ENCODE peak calls at places on chromosome 14, in ten cellular contexts. B is H1, G is HCT116, I is mammary epithelial cell, M is neural progenitor cell, T is hepatocyte, Q is fibroblast of lung, W is OCI-LY7, U is Karpas-422, S is IMR-90. V is an unnamed sample.

GRCh38 chr14:31224808-31225207 is 17.2 kb upstream of the HECTD1 start:
- DNase-seq in B (no peak), G (no peak), I (no peak), M (no peak), T (no peak), Q (no peak), W (no peak), U (no peak), S (no peak), V (no peak)

GRCh38 chr14:23294734-23295561 is 7.7 kb downstream of the PPP1R3E start:
- DNase-seq in B (no peak), G (no peak), I (no peak), M (peak; percentile 85), T (peak; percentile 76), Q (peak; percentile 61), W (peak; percentile 84), U (peak; percentile 92), S (peak; percentile 51), V (peak; percentile 55)

GRCh38 chr14:89041245-89041585 is 216.8 kb downstream of the TTC8 start:
- DNase-seq in B (no peak), G (peak; percentile 27), I (peak; percentile 59), M (no peak), T (peak; percentile 78), Q (no peak), W (no peak), U (no peak), S (no peak), V (no peak)

GRCh38 chr14:94386085-94387031 is 2.0 kb downstream of the SERPINA1 start:
- DNase-seq in B (no peak), G (no peak), I (no peak), M (no peak), T (no peak), Q (no peak), W (no peak), U (no peak), S (no peak), V (no peak)

GRCh38 chr14:89660183-89660582 is 243.2 kb upstream of the FOXN3 start:
- DNase-seq in B (no peak), G (no peak), I (no peak), M (no peak), T (peak; percentile 13), Q (peak; percentile 77), W (no peak), U (no peak), S (peak; percentile 84), V (no peak)

GRCh38 chr14:101108579-101109346 is 205.2 kb upstream of the RTL1 start:
- DNase-seq in B (no peak), G (no peak), I (no peak), M (no peak), T (no peak), Q (no peak), W (no peak), U (no peak), S (no peak), V (no peak)

GRCh38 chr14:106694638-106695393 is 1168.4 kb downstream of the TMEM121 start:
- DNase-seq in B (no peak), G (no peak), I (peak; percentile 2), M (no peak), T (no peak), Q (no peak), W (no peak), U (no peak), S (no peak), V (no peak)

GRCh38 chr14:61495809-61496208 is 174.4 kb downstream of the PRKCH start:
- DNase-seq in B (no peak), G (no peak), I (no peak), M (no peak), T (no peak), Q (no peak), W (no peak), U (no peak), S (no peak), V (no peak)

GRCh38 chr14:68952544-68953535 is 26.3 kb downstream of the ACTN1 start:
- DNase-seq in B (no peak), G (no peak), I (no peak), M (no peak), T (peak; percentile 65), Q (peak; percentile 98), W (no peak), U (no peak), S (peak; percentile 94), V (no peak)

GRCh38 chr14:103618999-103619398 is 10.0 kb upstream of the KLC1 start:
- DNase-seq in B (no peak), G (no peak), I (peak; percentile 57), M (no peak), T (no peak), Q (no peak), W (no peak), U (no peak), S (peak; percentile 48), V (no peak)

GRCh38 chr14:39395555-39396254 is 36.5 kb downstream of the FBXO33 start:
- DNase-seq in B (no peak), G (no peak), I (peak; percentile 7), M (no peak), T (no peak), Q (no peak), W (no peak), U (no peak), S (peak; percentile 39), V (peak; percentile 4)

GRCh38 chr14:58899317-58899713 is 261.6 kb downstream of the DACT1 start:
- DNase-seq in B (no peak), G (no peak), I (peak; percentile 82), M (no peak), T (no peak), Q (peak; percentile 83), W (no peak), U (no peak), S (peak; percentile 92), V (no peak)

GRCh38 chr14:101370593-101371569 is 190.4 kb upstream of the DIO3 start:
- DNase-seq in B (no peak), G (no peak), I (no peak), M (no peak), T (no peak), Q (no peak), W (no peak), U (no peak), S (no peak), V (no peak)

GRCh38 chr14:38199768-38200167 is 7.9 kb upstream of the SSTR1 start:
- DNase-seq in B (no peak), G (no peak), I (no peak), M (no peak), T (no peak), Q (peak; percentile 68), W (no peak), U (no peak), S (peak; percentile 72), V (no peak)

GRCh38 chr14:100522616-100523021 is 64.6 kb downstream of the BEGAIN start:
- DNase-seq in B (no peak), G (no peak), I (no peak), M (peak; percentile 62), T (peak; percentile 3), Q (no peak), W (no peak), U (peak; percentile 51), S (no peak), V (no peak)

GRCh38 chr14:99003646-99004045 is 268.4 kb downstream of the BCL11B start:
- DNase-seq in B (no peak), G (no peak), I (no peak), M (no peak), T (no peak), Q (no peak), W (no peak), U (no peak), S (no peak), V (no peak)

GRCh38 chr14:64966976-64967375 is 5.2 kb downstream of the RAB15 start:
- DNase-seq in B (no peak), G (no peak), I (no peak), M (no peak), T (peak; percentile 28), Q (no peak), W (no peak), U (no peak), S (no peak), V (no peak)

GRCh38 chr14:79605863-79606262 is 605.4 kb downstream of the DIO2 start:
- DNase-seq in B (no peak), G (no peak), I (no peak), M (peak; percentile 5), T (no peak), Q (no peak), W (no peak), U (no peak), S (no peak), V (no peak)

GRCh38 chr14:75286313-75286712 is 7.7 kb downstream of the FOS start:
- DNase-seq in B (no peak), G (no peak), I (no peak), M (no peak), T (peak; percentile 74), Q (no peak), W (no peak), U (no peak), S (no peak), V (no peak)
- H2AFZ ChIP-seq in B (no peak overlapping the region), G (no peak overlapping the region), I (no peak overlapping the region), M (no peak overlapping the region), T (no peak overlapping the region), Q (no peak overlapping the region), W (no peak overlapping the region), U (no peak overlapping the region), S (peak overlapping the region; percentile 59), V (no peak overlapping the region)

GRCh38 chr14:76346391-76347160 is 29.4 kb upstream of the ESRRB start:
- DNase-seq in B (no peak), G (no peak), I (no peak), M (no peak), T (no peak), Q (no peak), W (no peak), U (no peak), S (no peak), V (no peak)
- H2AFZ ChIP-seq in B (no peak overlapping the region), G (no peak overlapping the region), I (no peak overlapping the region), M (no peak overlapping the region), T (no peak overlapping the region), Q (no peak overlapping the region), W (no peak overlapping the region), U (no peak overlapping the region), S (no peak overlapping the region), V (no peak overlapping the region)

GRCh38 chr14:91253795-91254323 is 9.4 kb upstream of the GPR68 start:
- DNase-seq in B (no peak), G (no peak), I (no peak), M (no peak), T (no peak), Q (no peak), W (no peak), U (no peak), S (no peak), V (no peak)
- H2AFZ ChIP-seq in B (peak overlapping the region; percentile 88), G (no peak overlapping the region), I (peak overlapping the region; percentile 85), M (peak overlapping the region; percentile 96), T (peak overlapping the region; percentile 78), Q (no peak overlapping the region), W (peak overlapping the region; percentile 36), U (no peak overlapping the region), S (peak overlapping the region; percentile 92), V (peak overlapping the region; percentile 69)

GRCh38 chr14:28143340-28143739 is 623.2 kb upstream of the FOXG1 start:
- DNase-seq in B (no peak), G (no peak), I (no peak), M (peak; percentile 43), T (no peak), Q (no peak), W (no peak), U (no peak), S (no peak), V (no peak)
- H2AFZ ChIP-seq in B (no peak overlapping the region), G (no peak overlapping the region), I (no peak overlapping the region), M (no peak overlapping the region), T (no peak overlapping the region), Q (no peak overlapping the region), W (no peak overlapping the region), U (no peak overlapping the region), S (no peak overlapping the region), V (no peak overlapping the region)

V was measured in endothelial cell of umbilical vein.